ENCODE peak calls at places on chromosome 9, in four cellular contexts. N is BJ, L is fibroblast of villous mesenchyme, P is fibroblast of lung. M is an unnamed sample.

GRCh38 chr9:98687911-98688310 is 20.8 kb downstream of the GABBR2 start:
- DNase-seq in N (no peak), L (no peak), P (no peak), M (no peak)

GRCh38 chr9:124163988-124164350 is 93.8 kb upstream of the NEK6 start:
- DNase-seq in N (no peak), L (no peak), P (no peak), M (no peak)

GRCh38 chr9:12464910-12465512 is 228.2 kb upstream of the TYRP1 start:
- DNase-seq in N (no peak), L (peak; percentile 20), P (peak; percentile 38), M (peak; percentile 44)

GRCh38 chr9:13941686-13942085 is 372.3 kb downstream of the NFIB start:
- DNase-seq in N (peak; percentile 52), L (peak; percentile 72), P (peak; percentile 49), M (no peak)

GRCh38 chr9:124442826-124443225 is 7.4 kb upstream of the ADGRD2 start:
- DNase-seq in N (no peak), L (no peak), P (no peak), M (no peak)

GRCh38 chr9:101727621-101728524 is 10.6 kb downstream of the GRIN3A start:
- DNase-seq in N (no peak), L (peak; percentile 3), P (peak; percentile 6), M (peak; percentile 4)

GRCh38 chr9:128940271-128940921 is 7.0 kb downstream of the DOLK start:
- DNase-seq in N (no peak), L (no peak), P (no peak), M (no peak)

GRCh38 chr9:94289691-94290090 is 30.6 kb downstream of the ZNF169 start:
- DNase-seq in N (peak; percentile 15), L (no peak), P (peak; percentile 27), M (no peak)

GRCh38 chr9:129368458-129368978 is 190.5 kb upstream of the IER5L start:
- DNase-seq in N (no peak), L (no peak), P (no peak), M (no peak)

GRCh38 chr9:5714501-5715401 is 85.8 kb downstream of the RIC1 start:
- DNase-seq in N (no peak), L (peak; percentile 10), P (peak; percentile 43), M (peak; percentile 39)

GRCh38 chr9:125649315-125649714 is 57.7 kb downstream of the MAPKAP1 start:
- DNase-seq in N (no peak), L (peak; percentile 57), P (peak; percentile 47), M (peak; percentile 67)

GRCh38 chr9:113962391-113962790 is 86.3 kb downstream of the ZNF618 start:
- DNase-seq in N (no peak), L (no peak), P (no peak), M (no peak)

GRCh38 chr9:1009101-1009707 is 32.7 kb downstream of the DMRT3 start:
- DNase-seq in N (no peak), L (peak; percentile 68), P (peak; percentile 64), M (peak; percentile 75)

GRCh38 chr9:131724678-131725077 is 15.2 kb downstream of the RAPGEF1 start:
- DNase-seq in N (no peak), L (no peak), P (no peak), M (no peak)

GRCh38 chr9:28648723-28649122 is 1075.4 kb upstream of the C9orf72 start:
- DNase-seq in N (no peak), L (no peak), P (no peak), M (no peak)
- TF ChIP-seq CTCF in N (no peak), L (peak; percentile 12), P (no peak), M (no peak)

DNA sequence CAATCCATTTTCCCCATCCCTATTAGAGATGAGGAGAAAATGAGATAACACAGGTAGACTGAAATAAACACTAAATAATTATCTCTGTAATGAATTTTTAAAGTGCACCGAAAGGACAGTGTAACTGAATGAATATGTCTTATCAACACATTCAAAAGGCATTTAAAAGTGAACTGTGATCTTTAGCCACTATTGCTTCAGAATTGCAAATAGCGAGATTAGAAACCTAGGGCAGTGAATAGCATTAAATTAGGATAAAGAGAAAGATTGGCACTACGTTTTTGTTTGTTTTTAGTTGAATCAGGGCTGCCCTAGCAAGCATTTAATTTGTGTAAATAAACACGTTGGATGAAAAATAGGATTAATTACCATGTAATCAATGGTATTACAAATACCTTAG is 537.5 kb downstream of the ELAVL2 start:
- DNase-seq in N (no peak), L (no peak), P (no peak), M (no peak)
- TF ChIP-seq CTCF in N (no peak), L (no peak), P (no peak), M (no peak)

GRCh38 chr9:111148994-111149759 is 110.9 kb upstream of the LPAR1 start:
- DNase-seq in N (no peak), L (peak; percentile 13), P (no peak), M (peak; percentile 9)
- TF ChIP-seq CTCF in N (peak; percentile 38), L (peak; percentile 32), P (no peak), M (no peak)

GRCh38 chr9:68780377-68780707 is 75.3 kb downstream of the PIP5K1B start:
- DNase-seq in N (no peak), L (no peak), P (no peak), M (no peak)
- TF ChIP-seq CTCF in N (no peak), L (no peak), P (no peak), M (no peak)

GRCh38 chr9:22052376-22052945 is 43.4 kb upstream of the CDKN2B start:
- DNase-seq in N (peak; percentile 72), L (peak; percentile 90), P (peak; percentile 94), M (peak; percentile 90)

GRCh38 chr9:22054529-22054928 is 45.4 kb upstream of the CDKN2B start:
- DNase-seq in N (no peak), L (no peak), P (no peak), M (no peak)

GRCh38 chr9:22055090-22055489 is 46.0 kb upstream of the CDKN2B start:
- DNase-seq in N (no peak), L (no peak), P (no peak), M (no peak)

GRCh38 chr9:22054076-22054475 is 45.0 kb upstream of the CDKN2B start:
- DNase-seq in N (no peak), L (no peak), P (no peak), M (no peak)

GRCh38 chr9:22053178-22053577 is 44.1 kb upstream of the CDKN2B start:
- DNase-seq in N (no peak), L (no peak), P (no peak), M (peak; percentile 32)
- TF ChIP-seq CTCF in N (no peak), L (no peak), P (no peak), M (no peak)

GRCh38 chr9:120951960-120952630 is 25.5 kb upstream of the TRAF1 start:
- DNase-seq in N (no peak), L (no peak), P (no peak), M (no peak)

GRCh38 chr9:120947222-120947621 is 20.6 kb upstream of the TRAF1 start:
- DNase-seq in N (no peak), L (no peak), P (no peak), M (no peak)

GRCh38 chr9:120948824-120949223 is 22.2 kb upstream of the TRAF1 start:
- DNase-seq in N (no peak), L (no peak), P (no peak), M (no peak)

GRCh38 chr9:120950421-120951388 is 24.1 kb upstream of the TRAF1 start:
- DNase-seq in N (no peak), L (no peak), P (no peak), M (no peak)

GRCh38 chr9:120949290-120949689 is 22.7 kb upstream of the TRAF1 start:
- DNase-seq in N (no peak), L (no peak), P (no peak), M (no peak)
- TF ChIP-seq CTCF in N (no peak), L (no peak), P (no peak), M (no peak)

GRCh38 chr9:77176686-77177142 is 620 bp upstream of the VPS13A start:
- DNase-seq in N (no peak), L (no peak), P (no peak), M (no peak)

GRCh38 chr9:77177894-77178794 is 810 bp downstream of the VPS13A start:
- DNase-seq in N (no peak), L (peak; percentile 38), P (peak; percentile 38), M (peak; percentile 29)

GRCh38 chr9:77176106-77176505 is 1.2 kb upstream of the VPS13A start:
- DNase-seq in N (no peak), L (no peak), P (no peak), M (no peak)

GRCh38 chr9:77175152-77175551 is 2.2 kb upstream of the VPS13A start:
- DNase-seq in N (no peak), L (no peak), P (no peak), M (no peak)

DNA sequence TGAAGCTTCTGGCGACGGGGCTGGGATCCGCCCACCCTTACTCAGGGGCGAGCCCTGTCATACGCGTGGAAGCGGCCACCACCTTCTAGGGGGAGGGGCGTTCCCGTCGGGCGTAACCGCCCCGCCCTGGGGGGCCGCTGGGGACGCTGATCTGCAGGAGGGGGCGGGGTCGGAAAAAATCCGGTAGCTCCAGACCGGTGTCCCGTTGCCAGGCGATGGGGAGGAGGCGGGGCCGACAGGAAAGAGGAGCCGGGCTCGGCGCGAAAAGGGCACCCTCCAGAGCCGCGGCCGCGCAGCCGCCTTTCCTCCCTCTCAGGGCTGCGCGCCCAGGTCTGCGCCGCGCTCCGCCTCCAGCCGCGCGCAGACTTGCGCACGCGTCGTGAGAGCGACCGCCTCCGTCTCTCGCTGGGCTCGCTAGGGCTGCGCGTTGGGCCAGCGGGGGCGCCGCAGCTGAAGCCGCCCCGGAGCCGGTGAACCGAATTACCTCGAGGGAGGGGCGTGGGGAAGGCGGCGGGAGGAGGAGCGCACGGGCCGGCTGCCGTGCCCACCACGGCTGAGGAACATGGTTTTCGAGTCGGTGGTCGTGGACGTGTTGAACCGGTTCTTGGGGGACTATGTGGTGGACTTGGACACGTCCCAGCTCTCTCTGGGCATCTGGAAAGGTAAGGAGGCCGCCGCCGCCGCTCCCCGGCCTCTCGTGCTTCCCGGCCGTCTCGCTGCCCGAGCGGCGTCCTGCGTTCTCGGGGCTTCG is at the start of gene VPS13A:
- DNase-seq in N (peak; percentile 56), L (peak; percentile 88), P (peak; percentile 86), M (peak; percentile 78)
- TF ChIP-seq CTCF in N (peak; percentile 31), L (peak; percentile 15), P (peak; percentile 12), M (peak; percentile 37)

GRCh38 chr9:86354048-86354881 is at the start of gene TUT7:
- DNase-seq in N (peak; percentile 62), L (peak; percentile 96), P (peak; percentile 95), M (peak; percentile 94)

GRCh38 chr9:86353591-86354047 is 591 bp downstream of the TUT7 start:
- DNase-seq in N (no peak), L (peak; percentile 40), P (peak; percentile 32), M (peak; percentile 45)

GRCh38 chr9:86357091-86357866 is 3.1 kb upstream of the TUT7 start:
- DNase-seq in N (no peak), L (no peak), P (no peak), M (peak; percentile 71)

GRCh38 chr9:86355814-86356213 is 1.6 kb upstream of the TUT7 start:
- DNase-seq in N (no peak), L (no peak), P (no peak), M (no peak)

DNA sequence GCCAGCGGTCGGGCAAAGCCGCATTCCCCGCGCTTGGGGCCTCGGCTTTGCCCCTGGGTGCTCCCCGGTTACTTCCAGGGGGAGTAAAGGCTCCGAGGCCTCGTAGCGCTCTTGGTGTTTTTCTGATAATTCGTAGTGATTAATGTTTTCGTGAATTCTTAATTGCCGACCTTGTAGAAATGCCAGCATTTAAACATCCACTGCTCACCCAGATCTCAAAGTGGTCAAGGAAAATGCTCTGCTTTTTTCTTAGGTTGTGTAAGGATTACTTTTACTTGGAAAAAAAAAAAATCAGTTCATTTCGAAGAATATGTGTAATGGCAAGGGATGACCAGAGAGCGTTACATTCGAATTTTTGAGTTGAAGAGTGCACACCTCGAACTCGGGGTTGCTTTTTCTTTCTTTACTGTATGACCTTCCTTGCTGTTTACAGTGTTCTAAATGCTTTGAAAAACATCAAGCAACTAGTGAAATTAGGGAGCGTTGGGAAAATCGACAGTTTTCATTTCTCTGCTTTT is 731 bp upstream of the TUT7 start:
- DNase-seq in N (no peak), L (no peak), P (peak; percentile 33), M (peak; percentile 40)
- TF ChIP-seq CTCF in N (no peak), L (no peak), P (peak; percentile 6), M (no peak)